ENCODE peak calls at places on chromosome 2, in four cellular contexts. X, Q, E and W are unnamed samples.

GRCh38 chr2:184677171-184677570 is 78.8 kb downstream of the ZNF804A start:
- DNase-seq in X (no peak), Q (no peak), E (no peak), W (no peak)

GRCh38 chr2:177397501-177398289 is 5.1 kb downstream of the AGPS start:
- DNase-seq in X (no peak), Q (no peak), E (no peak), W (no peak)

GRCh38 chr2:230944123-230944653 is 19.1 kb upstream of the GPR55 start:
- DNase-seq in X (no peak), Q (no peak), E (no peak), W (peak; percentile 52)

GRCh38 chr2:204491528-204491927 is 53.7 kb upstream of the PARD3B start:
- DNase-seq in X (no peak), Q (no peak), E (no peak), W (no peak)

GRCh38 chr2:72003796-72004195 is 143.9 kb downstream of the CYP26B1 start:
- DNase-seq in X (no peak), Q (no peak), E (no peak), W (no peak)

GRCh38 chr2:202355993-202356505 is 20.1 kb upstream of the BMPR2 start:
- DNase-seq in X (no peak), Q (no peak), E (no peak), W (no peak)

GRCh38 chr2:38528008-38528442 is 74.7 kb downstream of the HNRNPLL start:
- DNase-seq in X (peak; percentile 30), Q (peak; percentile 78), E (no peak), W (no peak)

GRCh38 chr2:164569334-164569733 is 51.9 kb downstream of the GRB14 start:
- DNase-seq in X (no peak), Q (no peak), E (no peak), W (no peak)

GRCh38 chr2:167420261-167420660 is 532.0 kb downstream of the XIRP2 start:
- DNase-seq in X (no peak), Q (no peak), E (no peak), W (no peak)

GRCh38 chr2:231709636-231709980 is 1.3 kb downstream of the PTMA start:
- DNase-seq in X (no peak), Q (peak; percentile 53), E (peak; percentile 21), W (peak; percentile 84)

GRCh38 chr2:65024149-65024829 is 31.9 kb upstream of the CEP68 start:
- DNase-seq in X (no peak), Q (no peak), E (no peak), W (no peak)

GRCh38 chr2:18156421-18156820 is 278.0 kb downstream of the KCNS3 start:
- DNase-seq in X (no peak), Q (no peak), E (no peak), W (no peak)

GRCh38 chr2:98654702-98655488 is 46.5 kb downstream of the UNC50 start:
- DNase-seq in X (peak; percentile 47), Q (no peak), E (no peak), W (no peak)

GRCh38 chr2:160646684-160647444 is 153.3 kb upstream of the RBMS1 start:
- DNase-seq in X (no peak), Q (peak; percentile 79), E (no peak), W (no peak)

GRCh38 chr2:190069936-190070696 is 7.6 kb upstream of the MSTN start:
- DNase-seq in X (peak; percentile 67), Q (peak; percentile 63), E (no peak), W (no peak)

GRCh38 chr2:227717687-227718567 is at the start of gene SLC19A3:
- DNase-seq in X (peak; percentile 84), Q (peak; percentile 94), E (no peak), W (peak; percentile 91)

GRCh38 chr2:233387667-233388528 is 33.6 kb downstream of the DGKD start:
- DNase-seq in X (peak; percentile 95), Q (no peak), E (no peak), W (peak; percentile 96)

GRCh38 chr2:174632847-174633620 is 35.4 kb upstream of the WIPF1 start:
- DNase-seq in X (no peak), Q (no peak), E (no peak), W (no peak)

GRCh38 chr2:119432882-119433522 is 1.3 kb downstream of the TMEM37 start:
- DNase-seq in X (no peak), Q (no peak), E (no peak), W (no peak)

GRCh38 chr2:133480707-133481429 is 87.4 kb downstream of the NCKAP5 start:
- DNase-seq in X (no peak), Q (no peak), E (no peak), W (no peak)

GRCh38 chr2:29920130-29920577 is 1.2 kb downstream of the ALK start:
- DNase-seq in X (no peak), Q (peak; percentile 94), E (no peak), W (no peak)

GRCh38 chr2:215960825-215961224 is 52.5 kb downstream of the MREG start:
- DNase-seq in X (no peak), Q (no peak), E (no peak), W (no peak)

GRCh38 chr2:99084256-99084655 is 57.3 kb upstream of the C2orf15 start:
- DNase-seq in X (no peak), Q (peak; percentile 13), E (no peak), W (no peak)

GRCh38 chr2:235968616-235969324 is 199.4 kb downstream of the GBX2 start:
- DNase-seq in X (no peak), Q (no peak), E (no peak), W (no peak)

GRCh38 chr2:150274108-150274507 is 213.4 kb downstream of the RND3 start:
- DNase-seq in X (no peak), Q (no peak), E (no peak), W (no peak)

GRCh38 chr2:206728277-206729199 is 10.3 kb upstream of the DYTN start:
- DNase-seq in X (no peak), Q (no peak), E (no peak), W (no peak)

GRCh38 chr2:46451131-46451711 is 28.1 kb upstream of the TMEM247 start:
- DNase-seq in X (no peak), Q (no peak), E (no peak), W (no peak)

GRCh38 chr2:26614205-26615128 is 26.7 kb downstream of the CIB4 start:
- DNase-seq in X (no peak), Q (no peak), E (no peak), W (peak; percentile 74)

GRCh38 chr2:3348771-3349170 is 28.8 kb downstream of the EIPR1 start:
- DNase-seq in X (no peak), Q (no peak), E (no peak), W (no peak)

GRCh38 chr2:27189989-27190388 is 21.9 kb upstream of the ATRAID start:
- DNase-seq in X (no peak), Q (no peak), E (no peak), W (no peak)

GRCh38 chr2:1487758-1488715 is 74.8 kb downstream of the TPO start:
- DNase-seq in X (no peak), Q (peak; percentile 14), E (no peak), W (peak; percentile 50)

GRCh38 chr2:27051902-27052645 is 606 bp downstream of the AGBL5 start:
- DNase-seq in X (no peak), Q (peak; percentile 45), E (no peak), W (peak; percentile 83)

GRCh38 chr2:136532171-136532570 is 233.2 kb upstream of the THSD7B start:
- DNase-seq in X (no peak), Q (no peak), E (no peak), W (no peak)

GRCh38 chr2:136530154-136530553 is 235.2 kb upstream of the THSD7B start:
- DNase-seq in X (no peak), Q (peak; percentile 62), E (no peak), W (no peak)

GRCh38 chr2:136522724-136523123 is 242.6 kb upstream of the THSD7B start:
- DNase-seq in X (no peak), Q (no peak), E (no peak), W (no peak)

GRCh38 chr2:136531731-136532130 is 233.6 kb upstream of the THSD7B start:
- DNase-seq in X (no peak), Q (no peak), E (no peak), W (no peak)

DNA sequence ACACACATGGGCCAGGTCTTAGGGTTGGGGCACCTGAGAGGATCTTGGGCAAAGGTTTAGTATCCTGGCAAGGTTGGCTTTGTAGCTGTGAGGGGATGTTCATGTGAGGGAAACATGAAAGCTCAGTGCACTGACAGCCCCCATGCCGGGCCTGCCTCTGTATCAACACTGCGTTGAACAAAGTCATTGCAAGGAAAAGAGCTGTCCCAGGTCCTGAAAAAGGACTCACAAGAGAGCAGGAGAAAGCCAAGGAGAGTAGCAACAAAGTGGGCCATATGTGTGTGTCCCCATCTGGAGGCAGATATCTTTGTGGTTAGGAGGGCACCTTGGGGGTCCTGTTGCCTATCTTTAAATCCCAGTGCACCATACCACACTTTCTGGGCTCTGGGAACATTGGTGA is 237.8 kb upstream of the THSD7B start:
- DNase-seq in X (no peak), Q (peak; percentile 94), E (no peak), W (no peak)
- TF ChIP-seq CTCF in X (no peak), Q (no peak), E (no peak), W (no peak)

GRCh38 chr2:127388423-127389164 is 819 bp upstream of the MAP3K2 start:
- DNase-seq in X (no peak), Q (peak; percentile 15), E (no peak), W (no peak)

GRCh38 chr2:127387655-127388422 is at the start of gene MAP3K2:
- DNase-seq in X (peak; percentile 81), Q (peak; percentile 98), E (peak; percentile 56), W (peak; percentile 95)

GRCh38 chr2:127386764-127387654 is 766 bp downstream of the MAP3K2 start:
- DNase-seq in X (peak; percentile 73), Q (peak; percentile 91), E (peak; percentile 68), W (peak; percentile 92)

GRCh38 chr2:127384529-127384928 is 3.2 kb downstream of the MAP3K2 start:
- DNase-seq in X (no peak), Q (no peak), E (no peak), W (no peak)

GRCh38 chr2:127386246-127386645 is 1.5 kb downstream of the MAP3K2 start:
- DNase-seq in X (no peak), Q (no peak), E (no peak), W (no peak)
- H3K4me3 ChIP-seq in X (peak overlapping the region; percentile 95), Q (peak overlapping the region; percentile 91), E (no peak overlapping the region), W (peak overlapping the region; percentile 97)

GRCh38 chr2:108579631-108580030 is 45.4 kb downstream of the LIMS1 start:
- DNase-seq in X (no peak), Q (no peak), E (no peak), W (no peak)
- H3K27ac ChIP-seq in X (no peak overlapping the region), Q (no peak overlapping the region), E (peak overlapping the region; percentile 31), W (no peak overlapping the region)

GRCh38 chr2:217880490-217880889 is 122.3 kb downstream of the TNS1 start:
- DNase-seq in X (no peak), Q (no peak), E (no peak), W (no peak)
- TF ChIP-seq CTCF in X (peak; percentile 47), Q (no peak), E (no peak), W (no peak)